ENCODE peak calls at places on chromosomes 7 and 10, in six cellular contexts. U is IMR-90; Y is mesothelial cell of epicardium; G is activated T-cell treated with anti-CD3 and anti-CD28 coated beads, Interleukin-2, amount 50 U/mL, for 72 hours; O is kidney glomerular epithelial cell; J is hypothalamus. L is an unnamed sample.

GRCh38 chr7:2201686-2202360 is 30.9 kb downstream of the MAD1L1 start:
- DNase-seq in O (no peak), G (no peak), U (no peak), J (no peak), Y (no peak), L (no peak)

GRCh38 chr10:87850742-87851205 is 12.6 kb downstream of the KLLN start:
- DNase-seq in J (no peak), G (peak), O (peak), U (peak), Y (no peak), L (peak)

GRCh38 chr10:123611876-123612275 is 54.3 kb upstream of the GPR26 start:
- DNase-seq in G (no peak), O (no peak), Y (no peak), J (no peak), U (no peak), L (no peak)

GRCh38 chr10:6191147-6191546 is 11.6 kb upstream of the PFKFB3 start:
- DNase-seq in O (no peak), J (no peak), U (no peak), G (no peak), Y (no peak), L (no peak)

GRCh38 chr7:32929430-32930161 is 27.6 kb upstream of the FKBP9 start:
- DNase-seq in J (no peak), O (no peak), Y (no peak), U (no peak), G (no peak), L (no peak)

GRCh38 chr10:132306341-132306685 is 1.4 kb downstream of the STK32C start:
- DNase-seq in O (no peak), U (no peak), Y (no peak), J (no peak), G (no peak), L (no peak)

GRCh38 chr7:135441791-135442190 is 68.1 kb downstream of the CNOT4 start:
- DNase-seq in J (no peak), O (peak), U (peak), G (no peak), Y (no peak), L (no peak)

GRCh38 chr7:101664390-101664789 is 35.3 kb upstream of the MYL10 start:
- DNase-seq in O (no peak), J (no peak), U (no peak), Y (no peak), G (no peak), L (no peak)

GRCh38 chr7:138729444-138729843 is 28.3 kb upstream of the SVOPL start:
- DNase-seq in G (no peak), O (peak), U (no peak), Y (no peak), J (no peak), L (no peak)

GRCh38 chr7:26167293-26167934 is 15.4 kb downstream of the NFE2L3 start:
- DNase-seq in G (peak), U (no peak), O (no peak), J (no peak), Y (no peak), L (no peak)

GRCh38 chr10:106557053-106557452 is 607.5 kb downstream of the SORCS1 start:
- DNase-seq in U (peak), J (no peak), G (no peak), Y (no peak), O (peak), L (no peak)

L was measured in stimulated activated naive CD8-positive, alpha-beta T cell treated with anti-CD3 and anti-CD28 coated beads, Interleukin-15, Interleukin-2, amounts not matched to agents 100 U/mL and 50 U/mL, for 24 hours.